ENCODE peak calls at places on chromosomes 13 and 19, in seven cellular contexts. One of them, this sample, is unnamed.

GRCh38 chr13:44313674-44314073 is 60.0 kb upstream of the SERP2 start:
- DNase-seq in trophoblast cell: peak
- DNase-seq in neuronal stem cell: no peak
- DNase-seq in IMR-90: peak
- DNase-seq in mesenchymal stem cell: peak
- DNase-seq in mesendoderm: no peak
- DNase-seq in H9: no peak
- DNase-seq in this sample: no peak

GRCh38 chr13:61277088-61277487 is 138.6 kb downstream of the PCDH20 start:
- DNase-seq in neuronal stem cell: no peak
- DNase-seq in mesendoderm: no peak
- DNase-seq in H9: no peak
- DNase-seq in IMR-90: no peak
- DNase-seq in trophoblast cell: no peak
- DNase-seq in mesenchymal stem cell: no peak
- DNase-seq in this sample: no peak

GRCh38 chr13:70964124-70964523 is 855.9 kb upstream of the KLHL1 start:
- DNase-seq in mesenchymal stem cell: no peak
- DNase-seq in IMR-90: no peak
- DNase-seq in trophoblast cell: no peak
- DNase-seq in H9: no peak
- DNase-seq in mesendoderm: no peak
- DNase-seq in neuronal stem cell: no peak
- DNase-seq in this sample: no peak

GRCh38 chr19:58279925-58280316 is 1.2 kb downstream of the ZNF8 start:
- DNase-seq in mesendoderm: peak
- DNase-seq in neuronal stem cell: no peak
- DNase-seq in mesenchymal stem cell: no peak
- DNase-seq in H9: no peak
- DNase-seq in trophoblast cell: no peak
- DNase-seq in IMR-90: no peak
- DNase-seq in this sample: no peak

GRCh38 chr13:95356916-95357315 is 55.7 kb upstream of the ABCC4 start:
- DNase-seq in H9: no peak
- DNase-seq in mesenchymal stem cell: no peak
- DNase-seq in mesendoderm: no peak
- DNase-seq in trophoblast cell: no peak
- DNase-seq in neuronal stem cell: no peak
- DNase-seq in IMR-90: no peak
- DNase-seq in this sample: no peak

GRCh38 chr19:29671393-29672076 is 6.3 kb downstream of the PLEKHF1 start:
- DNase-seq in neuronal stem cell: no peak
- DNase-seq in IMR-90: no peak
- DNase-seq in mesendoderm: no peak
- DNase-seq in mesenchymal stem cell: peak
- DNase-seq in trophoblast cell: peak
- DNase-seq in H9: no peak
- DNase-seq in this sample: no peak

GRCh38 chr19:14110650-14111049 is 6.9 kb downstream of the PRKACA start:
- DNase-seq in mesendoderm: no peak
- DNase-seq in neuronal stem cell: no peak
- DNase-seq in mesenchymal stem cell: no peak
- DNase-seq in H9: no peak
- DNase-seq in trophoblast cell: no peak
- DNase-seq in IMR-90: no peak
- DNase-seq in this sample: no peak

GRCh38 chr13:88107486-88108044 is 436.4 kb downstream of the SLITRK5 start:
- DNase-seq in mesendoderm: no peak
- DNase-seq in IMR-90: no peak
- DNase-seq in trophoblast cell: no peak
- DNase-seq in mesenchymal stem cell: no peak
- DNase-seq in neuronal stem cell: no peak
- DNase-seq in H9: no peak
- DNase-seq in this sample: no peak

GRCh38 chr13:80118099-80118498 is 222.8 kb downstream of the SPRY2 start:
- DNase-seq in mesendoderm: no peak
- DNase-seq in neuronal stem cell: no peak
- DNase-seq in mesenchymal stem cell: no peak
- DNase-seq in trophoblast cell: no peak
- DNase-seq in IMR-90: no peak
- DNase-seq in H9: no peak
- DNase-seq in this sample: no peak

GRCh38 chr19:991174-991931 is 7.2 kb downstream of the WDR18 start:
- DNase-seq in mesenchymal stem cell: peak
- DNase-seq in trophoblast cell: peak
- DNase-seq in neuronal stem cell: no peak
- DNase-seq in H9: peak
- DNase-seq in mesendoderm: peak
- DNase-seq in IMR-90: peak
- DNase-seq in this sample: peak

GRCh38 chr13:23657056-23657455 is 86.8 kb downstream of the TNFRSF19 start:
- DNase-seq in IMR-90: no peak
- DNase-seq in mesenchymal stem cell: no peak
- DNase-seq in trophoblast cell: no peak
- DNase-seq in H9: no peak
- DNase-seq in mesendoderm: no peak
- DNase-seq in neuronal stem cell: no peak
- DNase-seq in this sample: no peak

GRCh38 chr13:39364797-39365468 is 238.1 kb downstream of the LHFPL6 start:
- DNase-seq in trophoblast cell: peak
- DNase-seq in IMR-90: peak
- DNase-seq in mesenchymal stem cell: peak
- DNase-seq in mesendoderm: peak
- DNase-seq in H9: no peak
- DNase-seq in neuronal stem cell: no peak
- DNase-seq in this sample: no peak

GRCh38 chr13:27621116-27621365 is 651 bp upstream of the POLR1D start:
- DNase-seq in mesenchymal stem cell: peak
- DNase-seq in mesendoderm: no peak
- DNase-seq in H9: no peak
- DNase-seq in trophoblast cell: no peak
- DNase-seq in IMR-90: no peak
- DNase-seq in neuronal stem cell: no peak
- DNase-seq in this sample: no peak

GRCh38 chr19:47813304-47813994 is 8.3 kb upstream of the CRX start:
- DNase-seq in H9: peak
- DNase-seq in mesendoderm: peak
- DNase-seq in mesenchymal stem cell: peak
- DNase-seq in IMR-90: peak
- DNase-seq in trophoblast cell: peak
- DNase-seq in neuronal stem cell: peak
- DNase-seq in this sample: peak

GRCh38 chr13:38141792-38142191 is 207.9 kb upstream of the UFM1 start:
- DNase-seq in H9: no peak
- DNase-seq in mesendoderm: no peak
- DNase-seq in trophoblast cell: no peak
- DNase-seq in IMR-90: no peak
- DNase-seq in neuronal stem cell: no peak
- DNase-seq in mesenchymal stem cell: no peak
- DNase-seq in this sample: no peak

GRCh38 chr13:25660996-25661395 is 289.2 kb downstream of the ATP8A2 start:
- DNase-seq in IMR-90: no peak
- DNase-seq in neuronal stem cell: no peak
- DNase-seq in mesenchymal stem cell: no peak
- DNase-seq in trophoblast cell: no peak
- DNase-seq in H9: no peak
- DNase-seq in mesendoderm: no peak
- DNase-seq in this sample: no peak

GRCh38 chr19:10009269-10009665 is 1.0 kb downstream of the COL5A3 start:
- DNase-seq in IMR-90: peak
- DNase-seq in mesenchymal stem cell: peak
- DNase-seq in H9: peak
- DNase-seq in mesendoderm: peak
- DNase-seq in neuronal stem cell: peak
- DNase-seq in trophoblast cell: no peak
- DNase-seq in this sample: peak

GRCh38 chr13:36515466-36515865 is 83.2 kb downstream of the CCNA1 start:
- DNase-seq in trophoblast cell: no peak
- DNase-seq in mesenchymal stem cell: no peak
- DNase-seq in neuronal stem cell: no peak
- DNase-seq in mesendoderm: no peak
- DNase-seq in IMR-90: no peak
- DNase-seq in H9: no peak
- DNase-seq in this sample: no peak

GRCh38 chr13:36520111-36520510 is 87.8 kb downstream of the CCNA1 start:
- DNase-seq in H9: no peak
- DNase-seq in IMR-90: no peak
- DNase-seq in mesenchymal stem cell: no peak
- DNase-seq in neuronal stem cell: no peak
- DNase-seq in mesendoderm: no peak
- DNase-seq in trophoblast cell: no peak
- DNase-seq in this sample: no peak

GRCh38 chr13:36516225-36516624 is 83.9 kb downstream of the CCNA1 start:
- DNase-seq in neuronal stem cell: no peak
- DNase-seq in mesendoderm: no peak
- DNase-seq in H9: no peak
- DNase-seq in IMR-90: no peak
- DNase-seq in mesenchymal stem cell: no peak
- DNase-seq in trophoblast cell: no peak
- DNase-seq in this sample: no peak

GRCh38 chr13:36518707-36519106 is 86.4 kb downstream of the CCNA1 start:
- DNase-seq in H9: no peak
- DNase-seq in mesendoderm: no peak
- DNase-seq in mesenchymal stem cell: no peak
- DNase-seq in IMR-90: no peak
- DNase-seq in neuronal stem cell: no peak
- DNase-seq in trophoblast cell: no peak
- DNase-seq in this sample: no peak

DNA sequence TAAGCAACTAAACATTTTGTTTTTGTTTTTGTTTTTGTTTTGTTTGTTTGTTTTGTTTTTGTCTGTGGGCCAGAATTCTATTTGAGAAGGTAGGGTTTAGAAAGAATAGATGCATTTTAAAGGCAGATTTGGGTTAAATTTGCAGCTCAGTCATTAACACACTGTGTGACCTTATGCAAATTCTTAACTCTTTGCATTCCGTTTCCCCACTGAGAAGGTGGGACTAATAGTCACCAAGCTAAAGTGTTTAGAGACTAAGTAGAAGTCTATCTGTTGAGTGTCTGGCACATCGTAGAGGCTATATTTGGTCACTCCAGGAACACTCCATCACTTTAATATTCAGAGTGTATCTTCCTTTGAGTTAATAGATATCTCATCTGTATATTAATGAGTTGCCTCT is 87.1 kb downstream of the CCNA1 start:
- DNase-seq in trophoblast cell: no peak
- DNase-seq in IMR-90: no peak
- DNase-seq in H9: no peak
- DNase-seq in mesenchymal stem cell: no peak
- DNase-seq in mesendoderm: peak
- DNase-seq in neuronal stem cell: no peak
- DNase-seq in this sample: no peak
- H3K18ac ChIP-seq in trophoblast cell: no peak
- H3K18ac ChIP-seq in IMR-90: no peak
- H3K18ac ChIP-seq in H9: no peak
- H3K18ac ChIP-seq in mesenchymal stem cell: no peak
- H3K18ac ChIP-seq in mesendoderm: no peak
- H3K18ac ChIP-seq in neuronal stem cell: no peak
- H3K18ac ChIP-seq in this sample: no peak

DNA sequence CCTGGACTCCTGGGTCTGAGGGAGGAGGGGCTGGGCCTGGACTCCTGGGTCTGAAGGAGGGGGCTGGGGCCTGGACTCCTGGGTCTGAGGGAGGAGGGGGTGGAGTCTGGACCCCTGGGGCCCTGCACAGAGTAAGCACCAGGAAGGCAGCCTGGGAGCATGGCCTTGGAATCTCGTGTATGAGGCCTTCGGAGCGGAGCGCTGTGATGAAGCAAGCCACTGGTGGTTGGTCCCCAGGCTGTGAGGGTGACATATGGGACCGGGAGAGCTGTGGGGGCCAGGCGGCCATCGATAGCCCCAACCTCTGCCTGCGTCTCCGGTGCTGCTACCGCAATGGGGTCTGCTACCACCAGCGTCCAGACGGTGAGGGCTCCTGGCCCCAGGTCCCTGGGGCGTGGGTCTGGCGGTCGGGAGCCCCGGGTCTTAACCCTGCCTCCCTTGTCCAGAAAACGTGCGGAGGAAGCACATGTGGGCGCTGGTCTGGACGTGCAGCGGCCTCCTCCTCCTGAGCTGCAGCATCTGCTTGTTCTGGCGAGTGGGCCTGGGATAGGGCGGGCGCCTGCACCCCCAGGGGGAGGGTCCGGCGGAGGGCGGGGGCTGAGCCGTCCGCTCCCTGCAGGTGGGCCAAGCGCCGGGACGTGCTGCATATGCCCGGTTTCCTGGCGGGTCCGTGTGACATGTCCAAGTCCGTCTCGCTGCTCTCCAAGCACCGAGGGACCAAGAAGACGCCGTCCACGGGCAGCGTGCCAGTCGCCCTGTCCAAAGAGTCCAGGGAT is 918 bp downstream of the TMEM190 start:
- DNase-seq in mesendoderm: no peak
- DNase-seq in neuronal stem cell: no peak
- DNase-seq in H9: peak
- DNase-seq in IMR-90: no peak
- DNase-seq in mesenchymal stem cell: no peak
- DNase-seq in trophoblast cell: no peak
- DNase-seq in this sample: peak
- H3K18ac ChIP-seq in mesendoderm: peak
- H3K18ac ChIP-seq in neuronal stem cell: peak
- H3K18ac ChIP-seq in H9: peak
- H3K18ac ChIP-seq in IMR-90: no peak
- H3K18ac ChIP-seq in mesenchymal stem cell: peak
- H3K18ac ChIP-seq in trophoblast cell: no peak
- H3K18ac ChIP-seq in this sample: peak

DNA sequence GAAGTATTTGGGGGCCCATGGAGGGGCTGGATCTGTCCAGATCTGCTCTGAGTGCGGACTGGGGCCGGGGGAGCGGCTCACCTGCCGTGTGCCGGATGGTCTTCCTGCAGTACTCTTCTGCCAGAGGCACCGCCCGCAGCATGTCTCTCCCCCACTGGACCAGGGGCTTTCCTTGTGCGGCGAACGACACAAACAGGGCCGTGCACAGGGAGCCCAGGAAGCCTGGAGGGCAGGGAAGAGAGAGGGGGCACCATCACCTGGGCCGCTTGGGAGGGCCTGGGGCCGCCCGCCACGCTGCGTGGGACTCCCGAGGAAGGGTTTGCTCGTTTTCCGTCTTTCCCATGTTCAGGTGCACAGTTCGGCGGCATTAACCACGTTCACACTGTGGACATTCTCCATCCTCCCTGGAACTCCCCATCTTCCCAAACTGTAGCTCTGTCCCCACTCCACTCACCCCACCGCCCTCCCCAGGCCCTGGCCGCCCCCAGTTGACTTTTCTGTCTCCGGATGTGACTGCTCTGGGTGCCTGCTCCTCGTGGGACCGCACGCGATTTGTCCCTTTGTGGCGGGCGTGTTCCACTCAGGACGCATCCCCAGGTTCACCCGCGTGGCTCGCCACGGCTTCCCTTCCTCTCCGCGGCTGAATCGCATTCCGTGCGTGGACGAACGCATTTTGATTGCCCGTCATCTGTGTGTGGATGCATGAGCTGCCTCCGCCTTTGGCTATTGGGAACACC is 24.2 kb downstream of the ADPRHL1 start:
- DNase-seq in IMR-90: no peak
- DNase-seq in mesenchymal stem cell: no peak
- DNase-seq in mesendoderm: no peak
- DNase-seq in trophoblast cell: no peak
- DNase-seq in H9: no peak
- DNase-seq in neuronal stem cell: no peak
- DNase-seq in this sample: no peak
- H3K18ac ChIP-seq in IMR-90: no peak
- H3K18ac ChIP-seq in mesenchymal stem cell: no peak
- H3K18ac ChIP-seq in mesendoderm: no peak
- H3K18ac ChIP-seq in trophoblast cell: no peak
- H3K18ac ChIP-seq in H9: no peak
- H3K18ac ChIP-seq in neuronal stem cell: peak
- H3K18ac ChIP-seq in this sample: no peak

GRCh38 chr13:65473199-65473598 is 1756.9 kb downstream of the PCDH9 start:
- DNase-seq in mesenchymal stem cell: no peak
- DNase-seq in trophoblast cell: no peak
- DNase-seq in H9: no peak
- DNase-seq in mesendoderm: no peak
- DNase-seq in IMR-90: no peak
- DNase-seq in neuronal stem cell: no peak
- DNase-seq in this sample: no peak
- H3K18ac ChIP-seq in mesenchymal stem cell: no peak
- H3K18ac ChIP-seq in trophoblast cell: no peak
- H3K18ac ChIP-seq in H9: no peak
- H3K18ac ChIP-seq in mesendoderm: no peak
- H3K18ac ChIP-seq in IMR-90: no peak
- H3K18ac ChIP-seq in neuronal stem cell: no peak
- H3K18ac ChIP-seq in this sample: no peak